ENCODE peak calls at places on chromosomes 6 and 20, in four cellular contexts. E, K, Q and M are unnamed samples. For H3K4me1, the result is how much of the 10 kb centered on the place peaks cover.

GRCh38 chr20:478949-479429 is 16.7 kb upstream of the TBC1D20 start:
- DNase-seq in E (peak), K (peak), Q (peak), M (peak)

GRCh38 chr6:143765422-143766184 is 77.5 kb upstream of the LTV1 start:
- DNase-seq in E (no peak), K (no peak), Q (no peak), M (no peak)

GRCh38 chr20:56273491-56273890 is 25.0 kb downstream of the MC3R start:
- DNase-seq in E (no peak), K (no peak), Q (no peak), M (no peak)

GRCh38 chr6:112269979-112270378 is 15.6 kb upstream of the LAMA4 start:
- DNase-seq in E (no peak), K (no peak), Q (no peak), M (no peak)

GRCh38 chr6:1372690-1373089 is 16.7 kb upstream of the FOXF2 start:
- DNase-seq in E (no peak), K (no peak), Q (no peak), M (no peak)

GRCh38 chr6:30779850-30780641 is 35.7 kb upstream of the IER3 start:
- DNase-seq in E (no peak), K (no peak), Q (no peak), M (no peak)

GRCh38 chr6:170441316-170441715 is 111.8 kb downstream of the PSMB1 start:
- DNase-seq in E (no peak), K (no peak), Q (no peak), M (no peak)

GRCh38 chr6:53069431-53069830 is 4.2 kb downstream of the FBXO9 start:
- DNase-seq in E (no peak), K (no peak), Q (no peak), M (no peak)

GRCh38 chr20:54557836-54558590 is 82.6 kb downstream of the DOK5 start:
- DNase-seq in E (no peak), K (no peak), Q (no peak), M (no peak)

GRCh38 chr6:11277275-11278206 is 45.1 kb upstream of the NEDD9 start:
- DNase-seq in E (peak), K (no peak), Q (no peak), M (no peak)

GRCh38 chr6:165689699-165690098 is 26.7 kb upstream of the PDE10A start:
- DNase-seq in E (no peak), K (no peak), Q (no peak), M (no peak)

GRCh38 chr6:169689247-169689646 is 12.6 kb downstream of the WDR27 start:
- DNase-seq in E (no peak), K (no peak), Q (no peak), M (no peak)

GRCh38 chr6:150539111-150539510 is 60.6 kb upstream of the PLEKHG1 start:
- DNase-seq in E (no peak), K (no peak), Q (no peak), M (no peak)

GRCh38 chr20:12573428-12573827 is 435.3 kb upstream of the SPTLC3 start:
- DNase-seq in E (no peak), K (no peak), Q (no peak), M (no peak)

GRCh38 chr6:71727632-71728294 is 158.6 kb upstream of the RIMS1 start:
- DNase-seq in E (no peak), K (no peak), Q (no peak), M (no peak)

GRCh38 chr6:36840471-36841461 is 1.5 kb upstream of the CPNE5 start:
- DNase-seq in E (peak), K (no peak), Q (no peak), M (no peak)

GRCh38 chr20:10985536-10985935 is 311.7 kb upstream of the JAG1 start:
- DNase-seq in E (no peak), K (no peak), Q (no peak), M (no peak)

GRCh38 chr6:38715016-38715809 is at the start of gene DNAH8:
- DNase-seq in E (no peak), K (no peak), Q (no peak), M (no peak)

GRCh38 chr6:11918021-11918738 is 93.9 kb upstream of the HIVEP1 start:
- DNase-seq in E (no peak), K (no peak), Q (no peak), M (no peak)

GRCh38 chr6:56706981-56707726 is 64.5 kb upstream of the DST start:
- DNase-seq in E (no peak), K (no peak), Q (no peak), M (no peak)

GRCh38 chr6:5115168-5115567 is 30.0 kb downstream of the PPP1R3G start:
- DNase-seq in E (peak), K (no peak), Q (no peak), M (no peak)

GRCh38 chr6:31834367-31834703 is 6.8 kb downstream of the HSPA1B start:
- DNase-seq in E (peak), K (peak), Q (peak), M (no peak)

GRCh38 chr6:159606786-159607185 is 86.3 kb downstream of the SOD2 start:
- DNase-seq in E (no peak), K (no peak), Q (no peak), M (no peak)

GRCh38 chr6:134245691-134246090 is 72.2 kb downstream of the SGK1 start:
- DNase-seq in E (no peak), K (no peak), Q (no peak), M (no peak)

GRCh38 chr20:577167-577791 is 32.8 kb downstream of the TCF15 start:
- DNase-seq in E (peak), K (peak), Q (peak), M (no peak)

GRCh38 chr6:42451146-42451594 is 556 bp downstream of the TRERF1 start:
- DNase-seq in E (no peak), K (no peak), Q (no peak), M (peak)
- H3K4me1 ChIP-seq in E (under half), K (under half), Q (under half), M (under half)

GRCh38 chr6:21486115-21486514 is 107.4 kb upstream of the SOX4 start:
- DNase-seq in E (no peak), K (no peak), Q (no peak), M (no peak)
- TF ChIP-seq POLR2AphosphoS5 in E (no peak), K (no peak), Q (no peak), M (no peak)

GRCh38 chr6:83884523-83884922 is 25.0 kb downstream of the CYB5R4 start:
- DNase-seq in E (peak), K (peak), Q (peak), M (no peak)
- TF ChIP-seq TCF7L2 in E (no peak), K (no peak), Q (no peak), M (no peak)

DNA sequence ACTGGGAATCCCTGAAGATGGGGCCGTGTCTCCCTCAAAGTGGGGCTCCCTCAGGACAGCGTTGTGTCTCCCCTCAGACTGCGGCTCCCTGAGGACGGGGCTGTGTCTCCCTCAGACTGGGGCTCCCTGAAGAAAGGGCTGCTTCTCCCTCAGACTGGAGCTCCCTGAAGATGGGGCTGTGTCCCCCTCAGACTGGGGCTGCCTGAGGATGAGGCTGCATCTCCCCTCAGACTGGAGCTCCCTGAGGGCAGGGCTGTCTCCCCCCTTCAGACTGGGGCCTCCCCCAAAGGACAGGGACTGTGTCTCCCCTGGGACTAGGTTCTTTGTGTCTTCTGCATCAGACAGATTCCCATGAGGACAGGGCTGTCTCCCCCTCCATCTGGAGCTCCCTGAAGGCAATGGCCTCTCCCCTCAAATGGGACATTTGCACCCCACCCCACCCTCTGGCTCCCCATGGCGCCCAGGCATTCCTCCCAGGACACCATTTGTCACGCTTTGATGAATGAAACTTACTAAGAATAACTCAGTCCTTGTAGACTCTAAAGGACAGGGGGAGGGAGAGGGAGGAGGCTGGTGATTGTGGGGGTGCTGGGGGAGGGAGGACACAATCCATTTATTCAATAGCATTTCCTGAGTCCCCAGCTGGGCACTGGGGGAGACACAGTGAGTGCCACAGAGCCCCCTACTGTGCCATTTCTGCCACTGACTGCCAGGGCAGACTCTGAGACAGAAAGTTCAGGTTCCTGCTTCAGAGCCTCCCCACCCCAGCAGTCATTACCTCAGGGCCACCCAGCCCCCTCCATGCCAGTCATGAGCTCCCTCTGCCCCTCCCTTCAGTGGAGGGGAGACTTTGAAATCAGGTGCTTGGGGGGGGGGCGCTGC is 122.4 kb downstream of the MRPL14 start:
- DNase-seq in E (no peak), K (no peak), Q (peak), M (no peak)
- H3K4me1 ChIP-seq in E (half or more), K (half or more), Q (under half), M (under half)